ENCODE peak calls at places on chromosomes 3 and 15, in nine cellular contexts. E, T, N, P, W, D, U, X and V are unnamed samples.

GRCh38 chr3:18900994-18901393 is 247.3 kb upstream of the KCNH8 start:
- DNase-seq in E (no peak), T (no peak), N (no peak), P (no peak), W (no peak), D (no peak), U (no peak), X (no peak), V (no peak)

GRCh38 chr3:144114767-144115166 is 143.1 kb downstream of the DIPK2A start:
- DNase-seq in E (no peak), T (no peak), N (no peak), P (no peak), W (no peak), D (no peak), U (no peak), X (no peak), V (no peak)

GRCh38 chr3:72270072-72270611 is 485.2 kb upstream of the PROK2 start:
- DNase-seq in E (peak), T (peak), N (peak), P (peak), W (peak), D (no peak), U (no peak), X (peak), V (peak)

GRCh38 chr3:36729204-36730056 is 34.9 kb downstream of the DCLK3 start:
- DNase-seq in E (no peak), T (no peak), N (peak), P (no peak), W (no peak), D (peak), U (peak), X (no peak), V (no peak)

GRCh38 chr3:58999779-59000170 is 50.0 kb downstream of the CFAP20DC start:
- DNase-seq in E (no peak), T (no peak), N (no peak), P (no peak), W (no peak), D (no peak), U (no peak), X (no peak), V (no peak)

GRCh38 chr15:34047893-34048775 is 9.1 kb upstream of the AVEN start:
- DNase-seq in E (no peak), T (no peak), N (no peak), P (no peak), W (no peak), D (no peak), U (no peak), X (no peak), V (no peak)

GRCh38 chr3:173650596-173650995 is 253.1 kb downstream of the NLGN1 start:
- DNase-seq in E (no peak), T (no peak), N (no peak), P (no peak), W (no peak), D (no peak), U (no peak), X (no peak), V (no peak)

GRCh38 chr3:58236527-58237237 is 910 bp upstream of the ABHD6 start:
- DNase-seq in E (no peak), T (no peak), N (no peak), P (no peak), W (peak), D (no peak), U (peak), X (peak), V (no peak)

GRCh38 chr3:189202583-189202982 is 30.8 kb downstream of the TPRG1 start:
- DNase-seq in E (no peak), T (no peak), N (no peak), P (no peak), W (no peak), D (no peak), U (peak), X (no peak), V (no peak)

GRCh38 chr3:15266510-15267376 is 60.7 kb downstream of the CAPN7 start:
- DNase-seq in E (no peak), T (no peak), N (no peak), P (no peak), W (no peak), D (no peak), U (no peak), X (no peak), V (peak)

GRCh38 chr3:72722930-72723726 is 125.1 kb downstream of the SHQ1 start:
- DNase-seq in E (peak), T (no peak), N (no peak), P (peak), W (no peak), D (no peak), U (no peak), X (peak), V (no peak)

GRCh38 chr3:128794788-128795649 is 69.0 kb downstream of the RAB7A start:
- DNase-seq in E (peak), T (peak), N (peak), P (no peak), W (peak), D (peak), U (peak), X (peak), V (no peak)

GRCh38 chr3:97821810-97822775 is at the start of gene CRYBG3:
- DNase-seq in E (peak), T (peak), N (peak), P (peak), W (peak), D (peak), U (peak), X (peak), V (no peak)

GRCh38 chr3:54353547-54354339 is 231.4 kb downstream of the CACNA2D3 start:
- DNase-seq in E (no peak), T (no peak), N (no peak), P (no peak), W (no peak), D (no peak), U (no peak), X (no peak), V (peak)

GRCh38 chr15:90481023-90481422 is 48.7 kb upstream of the CRTC3 start:
- DNase-seq in E (no peak), T (peak), N (no peak), P (no peak), W (no peak), D (no peak), U (no peak), X (peak), V (no peak)

GRCh38 chr15:96582473-96582872 is 252.0 kb downstream of the NR2F2 start:
- DNase-seq in E (no peak), T (peak), N (no peak), P (no peak), W (no peak), D (no peak), U (no peak), X (no peak), V (no peak)

GRCh38 chr15:66581972-66582537 is 16.3 kb upstream of the LCTL start:
- DNase-seq in E (no peak), T (peak), N (no peak), P (no peak), W (no peak), D (no peak), U (no peak), X (no peak), V (no peak)

GRCh38 chr15:58453931-58454793 is 22.4 kb downstream of the LIPC start:
- DNase-seq in E (no peak), T (peak), N (no peak), P (no peak), W (peak), D (no peak), U (no peak), X (no peak), V (no peak)

GRCh38 chr3:14804835-14805780 is 13.7 kb upstream of the FGD5 start:
- DNase-seq in E (no peak), T (no peak), N (no peak), P (no peak), W (no peak), D (no peak), U (no peak), X (no peak), V (no peak)

GRCh38 chr3:157624801-157625200 is 121.6 kb upstream of the VEPH1 start:
- DNase-seq in E (no peak), T (no peak), N (no peak), P (no peak), W (no peak), D (no peak), U (no peak), X (no peak), V (no peak)

GRCh38 chr3:167723872-167724271 is 10.8 kb downstream of the PDCD10 start:
- DNase-seq in E (no peak), T (no peak), N (no peak), P (no peak), W (no peak), D (no peak), U (no peak), X (no peak), V (no peak)

GRCh38 chr15:39461536-39462140 is 119.2 kb upstream of the THBS1 start:
- DNase-seq in E (no peak), T (no peak), N (no peak), P (no peak), W (peak), D (no peak), U (no peak), X (no peak), V (no peak)

GRCh38 chr15:43100971-43101370 is 4.9 kb downstream of the UBR1 start:
- DNase-seq in E (no peak), T (no peak), N (no peak), P (no peak), W (no peak), D (no peak), U (no peak), X (no peak), V (no peak)

GRCh38 chr15:58243083-58243482 is 104.9 kb downstream of the AQP9 start:
- DNase-seq in E (no peak), T (no peak), N (no peak), P (no peak), W (no peak), D (peak), U (no peak), X (no peak), V (no peak)

GRCh38 chr3:123276346-123276745 is 74.6 kb downstream of the SEC22A start:
- DNase-seq in E (no peak), T (no peak), N (no peak), P (no peak), W (no peak), D (no peak), U (no peak), X (no peak), V (no peak)

GRCh38 chr3:33218446-33219174 is at the start of gene SUSD5:
- DNase-seq in E (no peak), T (no peak), N (no peak), P (no peak), W (no peak), D (peak), U (peak), X (no peak), V (no peak)

GRCh38 chr15:38226867-38227266 is 25.8 kb upstream of the SPRED1 start:
- DNase-seq in E (peak), T (no peak), N (peak), P (no peak), W (no peak), D (peak), U (no peak), X (peak), V (no peak)

GRCh38 chr15:58546635-58547627 is 115.1 kb downstream of the LIPC start:
- DNase-seq in E (peak), T (no peak), N (peak), P (no peak), W (no peak), D (peak), U (no peak), X (no peak), V (peak)

GRCh38 chr3:73321286-73321685 is 259.8 kb downstream of the EBLN2 start:
- DNase-seq in E (no peak), T (no peak), N (no peak), P (no peak), W (no peak), D (no peak), U (no peak), X (no peak), V (no peak)

GRCh38 chr3:117910820-117911524 is 1123.7 kb downstream of the IGSF11 start:
- DNase-seq in E (peak), T (no peak), N (no peak), P (no peak), W (no peak), D (peak), U (peak), X (no peak), V (no peak)

GRCh38 chr3:172153335-172153861 is 114.0 kb downstream of the FNDC3B start:
- DNase-seq in E (peak), T (no peak), N (peak), P (peak), W (peak), D (no peak), U (no peak), X (peak), V (peak)

GRCh38 chr3:67325231-67325630 is 327.1 kb downstream of the KBTBD8 start:
- DNase-seq in E (no peak), T (no peak), N (no peak), P (no peak), W (no peak), D (no peak), U (no peak), X (no peak), V (no peak)

GRCh38 chr3:98540346-98540745 is 8.6 kb downstream of the GPR15 start:
- DNase-seq in E (no peak), T (no peak), N (no peak), P (no peak), W (no peak), D (no peak), U (no peak), X (no peak), V (no peak)

GRCh38 chr15:24675332-24676144 is at the start of gene NPAP1:
- DNase-seq in E (no peak), T (no peak), N (no peak), P (no peak), W (no peak), D (no peak), U (peak), X (no peak), V (no peak)

GRCh38 chr3:13884851-13885703 is 5.2 kb upstream of the WNT7A start:
- DNase-seq in E (peak), T (peak), N (no peak), P (no peak), W (peak), D (peak), U (peak), X (peak), V (peak)

GRCh38 chr3:88180398-88180999 is 30.7 kb downstream of the C3orf38 start:
- DNase-seq in E (no peak), T (no peak), N (peak), P (no peak), W (no peak), D (peak), U (peak), X (no peak), V (no peak)

DNA sequence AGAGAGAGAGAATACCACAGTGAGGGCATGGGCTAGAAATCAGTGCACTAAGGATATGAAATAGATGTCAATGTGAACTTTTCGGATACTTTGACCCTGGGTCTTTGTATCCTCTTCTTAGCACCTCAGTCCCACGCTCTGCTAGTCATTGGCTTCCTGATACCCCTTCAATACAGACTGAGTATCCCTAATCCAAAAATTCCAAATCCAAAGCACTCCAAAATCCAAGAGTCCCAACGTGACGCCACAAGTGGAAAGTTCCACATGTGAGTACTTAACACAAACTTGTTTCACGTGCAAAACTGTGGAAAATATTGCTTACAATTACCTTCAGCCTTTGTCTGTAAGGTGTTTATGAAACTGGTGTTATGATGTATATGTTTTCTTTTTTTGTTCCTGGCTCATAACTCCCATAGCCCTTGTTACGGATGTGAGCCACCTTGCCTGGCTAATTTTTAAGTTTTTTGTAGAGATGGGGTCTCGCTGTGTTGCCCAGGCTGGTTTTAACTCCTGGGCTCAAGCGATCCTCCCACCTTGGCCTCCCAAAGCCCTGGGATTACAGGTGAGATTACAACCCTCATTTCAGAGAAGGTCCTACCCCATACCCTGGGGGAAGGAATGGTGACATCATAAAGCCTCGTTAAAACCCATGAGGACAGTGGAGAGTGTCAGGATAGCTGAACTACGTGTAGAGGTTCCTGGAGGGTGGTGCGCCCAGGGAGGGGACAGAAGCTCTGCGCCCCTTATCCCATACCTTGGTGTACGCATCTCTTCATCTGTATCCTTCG is 10.2 kb upstream of the IRAK2 start:
- DNase-seq in E (no peak), T (no peak), N (no peak), P (no peak), W (no peak), D (no peak), U (no peak), X (no peak), V (no peak)
- TF ChIP-seq POLR2AphosphoS5 in E (no peak), T (peak), N (no peak), P (no peak), W (no peak), D (no peak), U (no peak), X (no peak), V (no peak)

GRCh38 chr15:101183226-101183925 is 68.5 kb downstream of the CHSY1 start:
- DNase-seq in E (no peak), T (no peak), N (no peak), P (no peak), W (no peak), D (no peak), U (no peak), X (no peak), V (no peak)

GRCh38 chr15:101184830-101185229 is 67.0 kb downstream of the CHSY1 start:
- DNase-seq in E (no peak), T (no peak), N (no peak), P (no peak), W (no peak), D (no peak), U (no peak), X (no peak), V (no peak)

GRCh38 chr15:101185770-101186169 is 66.1 kb downstream of the CHSY1 start:
- DNase-seq in E (no peak), T (no peak), N (no peak), P (no peak), W (no peak), D (no peak), U (no peak), X (no peak), V (no peak)

GRCh38 chr15:101183926-101184305 is 67.9 kb downstream of the CHSY1 start:
- DNase-seq in E (no peak), T (no peak), N (no peak), P (no peak), W (no peak), D (no peak), U (no peak), X (no peak), V (no peak)

DNA sequence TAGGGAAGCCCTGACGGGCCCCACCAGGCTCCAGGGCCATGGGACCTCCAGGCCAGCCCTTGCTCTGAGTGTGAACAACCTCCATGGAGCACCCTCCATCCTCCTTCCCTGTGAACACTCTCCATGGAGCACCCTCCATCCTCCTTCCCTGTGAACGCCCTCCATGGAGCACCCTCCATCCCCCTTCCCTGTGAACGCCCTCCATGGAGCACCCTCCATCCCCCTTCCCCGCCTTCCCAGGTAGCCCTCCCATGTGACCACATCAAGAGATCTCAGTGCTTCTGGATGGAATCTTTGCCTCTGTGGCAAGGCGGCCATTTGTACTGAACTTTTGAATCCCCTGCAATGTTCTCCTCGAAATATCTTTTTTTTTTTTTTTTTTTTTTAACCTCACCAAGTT is 66.5 kb downstream of the CHSY1 start:
- DNase-seq in E (no peak), T (no peak), N (no peak), P (no peak), W (no peak), D (no peak), U (no peak), X (no peak), V (no peak)
- H3K27ac ChIP-seq in E (no peak), T (no peak), N (no peak), P (no peak), W (no peak), D (no peak), U (no peak), X (no peak), V (no peak)

GRCh38 chr3:139283301-139283700 is 60.5 kb upstream of the MRPS22 start:
- DNase-seq in E (no peak), T (no peak), N (no peak), P (no peak), W (no peak), D (no peak), U (no peak), X (no peak), V (no peak)

GRCh38 chr3:139284221-139284620 is 59.6 kb upstream of the MRPS22 start:
- DNase-seq in E (no peak), T (no peak), N (no peak), P (no peak), W (no peak), D (no peak), U (no peak), X (no peak), V (no peak)

GRCh38 chr3:139280027-139280671 is 63.7 kb upstream of the MRPS22 start:
- DNase-seq in E (no peak), T (no peak), N (no peak), P (no peak), W (no peak), D (no peak), U (no peak), X (no peak), V (no peak)

GRCh38 chr3:139281512-139282196 is 62.2 kb upstream of the MRPS22 start:
- DNase-seq in E (no peak), T (no peak), N (no peak), P (no peak), W (no peak), D (peak), U (no peak), X (no peak), V (no peak)

GRCh38 chr3:139281096-139281495 is 62.7 kb upstream of the MRPS22 start:
- DNase-seq in E (no peak), T (no peak), N (no peak), P (no peak), W (no peak), D (no peak), U (no peak), X (no peak), V (no peak)
- TF ChIP-seq POLR2AphosphoS5 in E (no peak), T (no peak), N (no peak), P (no peak), W (no peak), D (no peak), U (no peak), X (no peak), V (no peak)

GRCh38 chr15:64355559-64356442 is at the start of gene CSNK1G1:
- DNase-seq in E (peak), T (peak), N (peak), P (peak), W (peak), D (peak), U (peak), X (peak), V (no peak)

GRCh38 chr15:64354683-64355558 is 1.1 kb downstream of the CSNK1G1 start:
- DNase-seq in E (no peak), T (no peak), N (no peak), P (no peak), W (no peak), D (no peak), U (no peak), X (no peak), V (no peak)

GRCh38 chr15:64349375-64349774 is 6.6 kb downstream of the CSNK1G1 start:
- DNase-seq in E (no peak), T (no peak), N (no peak), P (no peak), W (no peak), D (no peak), U (no peak), X (no peak), V (no peak)

GRCh38 chr15:64348455-64348854 is 7.5 kb downstream of the CSNK1G1 start:
- DNase-seq in E (no peak), T (no peak), N (no peak), P (no peak), W (no peak), D (no peak), U (no peak), X (no peak), V (no peak)

GRCh38 chr15:64351265-64351664 is 4.7 kb downstream of the CSNK1G1 start:
- DNase-seq in E (no peak), T (no peak), N (no peak), P (no peak), W (no peak), D (no peak), U (no peak), X (no peak), V (no peak)
- H3K27ac ChIP-seq in E (no peak), T (peak), N (no peak), P (no peak), W (no peak), D (peak), U (no peak), X (no peak), V (no peak)